ENCODE peak calls at places on chromosomes 11 and 22, in five cellular contexts. One of them, this sample, is unnamed.

GRCh38 chr11:31808268-31808667 is 2.9 kb downstream of the PAX6 start:
- DNase-seq in lower leg skin: no peak
- DNase-seq in adrenal gland: no peak
- DNase-seq in ovary: no peak
- DNase-seq in A549: no peak
- DNase-seq in this sample: no peak

GRCh38 chr11:13304655-13305340 is 27.2 kb downstream of the BMAL1 start:
- DNase-seq in lower leg skin: no peak
- DNase-seq in adrenal gland: no peak
- DNase-seq in ovary: no peak
- DNase-seq in A549: no peak
- DNase-seq in this sample: no peak

GRCh38 chr11:68120212-68121066 is 749 bp downstream of the CHKA start:
- DNase-seq in lower leg skin: peak
- DNase-seq in adrenal gland: peak
- DNase-seq in ovary: peak
- DNase-seq in A549: no peak
- DNase-seq in this sample: peak

GRCh38 chr11:46327829-46328228 is 19.4 kb upstream of the DGKZ start:
- DNase-seq in lower leg skin: no peak
- DNase-seq in adrenal gland: no peak
- DNase-seq in ovary: no peak
- DNase-seq in A549: no peak
- DNase-seq in this sample: no peak

GRCh38 chr22:44023404-44024287 is 456 bp upstream of the PARVB start:
- DNase-seq in lower leg skin: no peak
- DNase-seq in adrenal gland: peak
- DNase-seq in ovary: peak
- DNase-seq in A549: peak
- DNase-seq in this sample: no peak

GRCh38 chr11:77175869-77176539 is 48.0 kb downstream of the MYO7A start:
- DNase-seq in lower leg skin: no peak
- DNase-seq in adrenal gland: peak
- DNase-seq in ovary: no peak
- DNase-seq in A549: no peak
- DNase-seq in this sample: no peak

GRCh38 chr11:59545179-59546020 is 34.1 kb downstream of the OR4D9 start:
- DNase-seq in lower leg skin: no peak
- DNase-seq in adrenal gland: peak
- DNase-seq in ovary: peak
- DNase-seq in A549: peak
- DNase-seq in this sample: no peak

GRCh38 chr11:85810871-85811611 is at the start of gene SYTL2:
- DNase-seq in lower leg skin: peak
- DNase-seq in adrenal gland: peak
- DNase-seq in ovary: peak
- DNase-seq in A549: peak
- DNase-seq in this sample: peak

GRCh38 chr22:28899199-28899853 is 16.0 kb downstream of the ZNRF3 start:
- DNase-seq in lower leg skin: peak
- DNase-seq in adrenal gland: no peak
- DNase-seq in ovary: no peak
- DNase-seq in A549: no peak
- DNase-seq in this sample: no peak

GRCh38 chr22:36663581-36663980 is 40.0 kb downstream of the CACNG2 start:
- DNase-seq in lower leg skin: no peak
- DNase-seq in adrenal gland: no peak
- DNase-seq in ovary: no peak
- DNase-seq in A549: no peak
- DNase-seq in this sample: no peak

GRCh38 chr11:122523841-122524531 is 131.5 kb upstream of the UBASH3B start:
- DNase-seq in lower leg skin: no peak
- DNase-seq in adrenal gland: peak
- DNase-seq in ovary: no peak
- DNase-seq in A549: no peak
- DNase-seq in this sample: peak

GRCh38 chr11:32006799-32007388 is 84.0 kb upstream of the RCN1 start:
- DNase-seq in lower leg skin: no peak
- DNase-seq in adrenal gland: peak
- DNase-seq in ovary: no peak
- DNase-seq in A549: peak
- DNase-seq in this sample: no peak

GRCh38 chr11:103798029-103798428 is 238.4 kb upstream of the DDI1 start:
- DNase-seq in lower leg skin: no peak
- DNase-seq in adrenal gland: no peak
- DNase-seq in ovary: no peak
- DNase-seq in A549: no peak
- DNase-seq in this sample: no peak

GRCh38 chr22:36595154-36595553 is 66.2 kb upstream of the EIF3D start:
- DNase-seq in lower leg skin: no peak
- DNase-seq in adrenal gland: no peak
- DNase-seq in ovary: no peak
- DNase-seq in A549: no peak
- DNase-seq in this sample: no peak

GRCh38 chr11:94002226-94002625 is 18.9 kb upstream of the HEPHL1 start:
- DNase-seq in lower leg skin: no peak
- DNase-seq in adrenal gland: no peak
- DNase-seq in ovary: no peak
- DNase-seq in A549: peak
- DNase-seq in this sample: no peak

GRCh38 chr11:65787649-65788622 is 1.1 kb downstream of the OVOL1 start:
- DNase-seq in lower leg skin: peak
- DNase-seq in adrenal gland: no peak
- DNase-seq in ovary: no peak
- DNase-seq in A549: no peak
- DNase-seq in this sample: peak

GRCh38 chr11:33543823-33544222 is 156.8 kb downstream of the C11orf91 start:
- DNase-seq in lower leg skin: no peak
- DNase-seq in adrenal gland: no peak
- DNase-seq in ovary: no peak
- DNase-seq in A549: no peak
- DNase-seq in this sample: no peak

GRCh38 chr11:106329273-106330018 is 252.0 kb downstream of the AASDHPPT start:
- DNase-seq in lower leg skin: no peak
- DNase-seq in adrenal gland: no peak
- DNase-seq in ovary: no peak
- DNase-seq in A549: no peak
- DNase-seq in this sample: no peak

GRCh38 chr11:65482306-65482850 is 16.5 kb upstream of the MALAT1 start:
- DNase-seq in lower leg skin: no peak
- DNase-seq in adrenal gland: no peak
- DNase-seq in ovary: no peak
- DNase-seq in A549: no peak
- DNase-seq in this sample: no peak

GRCh38 chr11:17505146-17505545 is 28.5 kb upstream of the ABCC8 start:
- DNase-seq in lower leg skin: no peak
- DNase-seq in adrenal gland: no peak
- DNase-seq in ovary: no peak
- DNase-seq in A549: no peak
- DNase-seq in this sample: no peak

GRCh38 chr11:61152816-61153592 is 8.2 kb downstream of the VPS37C start:
- DNase-seq in lower leg skin: no peak
- DNase-seq in adrenal gland: no peak
- DNase-seq in ovary: no peak
- DNase-seq in A549: no peak
- DNase-seq in this sample: no peak

GRCh38 chr11:12611352-12611751 is 62.9 kb upstream of the TEAD1 start:
- DNase-seq in lower leg skin: no peak
- DNase-seq in adrenal gland: no peak
- DNase-seq in ovary: no peak
- DNase-seq in A549: no peak
- DNase-seq in this sample: no peak

GRCh38 chr11:78722786-78723185 is 148.1 kb upstream of the NARS2 start:
- DNase-seq in lower leg skin: no peak
- DNase-seq in adrenal gland: no peak
- DNase-seq in ovary: no peak
- DNase-seq in A549: no peak
- DNase-seq in this sample: no peak

GRCh38 chr22:19055801-19056200 is 66.4 kb downstream of the DGCR2 start:
- DNase-seq in lower leg skin: peak
- DNase-seq in adrenal gland: no peak
- DNase-seq in ovary: no peak
- DNase-seq in A549: no peak
- DNase-seq in this sample: no peak

DNA sequence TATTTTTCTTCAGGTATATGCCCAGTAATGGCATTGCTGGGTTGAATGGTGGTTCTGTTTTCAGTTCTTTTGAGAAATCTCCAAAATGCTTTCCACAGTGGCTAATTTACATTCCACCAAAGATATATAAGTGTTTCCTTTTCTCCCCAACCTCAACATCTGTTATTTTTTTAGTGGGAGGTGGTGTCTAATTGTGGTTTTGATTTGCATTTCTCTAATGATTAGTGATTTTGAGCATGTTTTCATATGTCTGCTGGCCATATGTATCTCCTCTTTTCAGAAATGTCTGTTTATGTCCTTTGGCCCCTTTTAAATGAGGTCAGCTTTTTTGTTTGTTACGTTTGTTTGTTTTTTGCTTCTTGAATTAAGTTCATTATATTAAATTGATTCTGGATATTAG is 760.2 kb downstream of the KCNA4 start:
- DNase-seq in lower leg skin: no peak
- DNase-seq in adrenal gland: no peak
- DNase-seq in ovary: no peak
- DNase-seq in A549: no peak
- DNase-seq in this sample: no peak
- TF ChIP-seq CTCF in lower leg skin: no peak
- TF ChIP-seq CTCF in adrenal gland: no peak
- TF ChIP-seq CTCF in ovary: no peak
- TF ChIP-seq CTCF in A549: no peak
- TF ChIP-seq CTCF in this sample: no peak

DNA sequence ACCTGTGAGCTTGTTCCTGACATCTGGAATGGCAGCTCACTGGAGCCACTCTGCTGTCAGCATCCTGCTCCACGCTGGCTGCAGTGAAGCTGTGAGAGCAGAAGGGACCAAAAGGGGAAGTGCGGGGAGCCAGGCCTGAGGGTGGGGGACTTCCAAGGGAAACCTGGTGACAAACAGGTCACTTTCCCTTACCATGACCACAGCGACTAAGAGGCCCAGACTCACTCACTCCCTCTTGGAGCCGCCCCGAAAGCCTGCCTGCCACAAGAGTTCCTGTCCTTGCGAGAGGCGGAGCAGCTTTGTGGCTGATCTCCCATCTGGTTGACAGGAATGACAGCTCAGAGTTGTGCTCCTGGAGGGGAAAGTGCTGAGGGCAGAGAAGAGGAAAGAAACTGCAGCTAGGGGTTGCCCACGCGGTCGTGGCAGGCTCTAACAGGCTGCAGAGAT is 183.8 kb upstream of the NTM start:
- DNase-seq in lower leg skin: no peak
- DNase-seq in adrenal gland: no peak
- DNase-seq in ovary: no peak
- DNase-seq in A549: no peak
- DNase-seq in this sample: no peak
- TF ChIP-seq POLR2A in lower leg skin: no peak
- TF ChIP-seq POLR2A in adrenal gland: no peak
- TF ChIP-seq POLR2A in ovary: no peak
- TF ChIP-seq POLR2A in A549: no peak
- TF ChIP-seq POLR2A in this sample: no peak

DNA sequence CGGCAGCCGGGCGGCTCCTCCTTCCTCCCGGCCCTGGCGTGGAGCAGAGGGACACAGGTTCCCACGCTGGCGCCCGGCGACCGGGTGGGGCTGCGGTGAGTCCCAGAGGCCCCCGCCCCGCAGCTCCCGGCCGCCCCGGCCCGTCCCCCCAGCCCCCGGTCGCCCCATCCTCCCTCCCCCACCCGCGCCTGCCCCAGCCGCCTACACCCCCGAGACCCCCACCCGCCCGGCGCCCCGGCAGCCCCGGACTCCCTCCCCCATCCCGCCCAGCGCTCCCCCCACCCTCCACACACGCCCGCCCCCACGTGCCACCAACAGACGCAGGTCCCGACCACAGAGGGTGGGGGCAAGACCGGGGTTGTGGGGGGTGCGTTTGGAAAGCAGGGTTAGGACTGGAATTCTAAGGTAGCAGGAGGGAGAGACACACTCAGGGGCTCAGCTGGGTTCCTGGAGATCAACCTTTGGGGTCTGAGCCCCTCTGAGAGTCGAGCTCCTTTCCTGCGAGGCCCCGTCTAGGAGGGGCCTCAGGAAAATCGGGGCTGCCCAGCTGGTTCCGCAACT is 299 bp downstream of the PGGHG start:
- DNase-seq in lower leg skin: peak
- DNase-seq in adrenal gland: no peak
- DNase-seq in ovary: peak
- DNase-seq in A549: no peak
- DNase-seq in this sample: no peak
- H3K4me3 ChIP-seq in lower leg skin: no peak
- H3K4me3 ChIP-seq in adrenal gland: peak
- H3K4me3 ChIP-seq in ovary: peak
- H3K4me3 ChIP-seq in A549: peak
- H3K4me3 ChIP-seq in this sample: peak

GRCh38 chr11:69662021-69662698 is 13.0 kb downstream of the LTO1 start:
- DNase-seq in lower leg skin: no peak
- DNase-seq in adrenal gland: no peak
- DNase-seq in ovary: no peak
- DNase-seq in A549: no peak
- DNase-seq in this sample: no peak
- TF ChIP-seq CTCF in lower leg skin: no peak
- TF ChIP-seq CTCF in adrenal gland: no peak
- TF ChIP-seq CTCF in ovary: no peak
- TF ChIP-seq CTCF in A549: no peak
- TF ChIP-seq CTCF in this sample: no peak

This sample was measured in upper lobe of left lung.